ENCODE peak calls at places on chromosomes 12 and 14, in ten cellular contexts. One of them, this sample, is unnamed. For H3K4me1, the result is how much of the 10 kb centered on the place peaks cover.

GRCh38 chr14:96095581-96096476 is 56.7 kb downstream of the C14orf132 start:
- DNase-seq in CD8-positive, alpha-beta T cell: no peak
- DNase-seq in sigmoid colon: no peak
- DNase-seq in IMR-90: peak
- DNase-seq in Panc1: no peak
- DNase-seq in esophagus squamous epithelium: no peak
- DNase-seq in heart left ventricle: no peak
- DNase-seq in ovary: no peak
- DNase-seq in A549: peak
- DNase-seq in mucosa of descending colon: peak
- DNase-seq in this sample: no peak

GRCh38 chr12:15208871-15209656 is 12.2 kb downstream of the RERG start:
- DNase-seq in heart left ventricle: no peak
- DNase-seq in A549: no peak
- DNase-seq in CD8-positive, alpha-beta T cell: no peak
- DNase-seq in ovary: no peak
- DNase-seq in sigmoid colon: no peak
- DNase-seq in Panc1: no peak
- DNase-seq in mucosa of descending colon: no peak
- DNase-seq in esophagus squamous epithelium: no peak
- DNase-seq in IMR-90: no peak
- DNase-seq in this sample: no peak

GRCh38 chr12:65511134-65511912 is 232.8 kb downstream of the MSRB3 start:
- DNase-seq in CD8-positive, alpha-beta T cell: no peak
- DNase-seq in Panc1: no peak
- DNase-seq in mucosa of descending colon: no peak
- DNase-seq in sigmoid colon: peak
- DNase-seq in A549: no peak
- DNase-seq in ovary: no peak
- DNase-seq in esophagus squamous epithelium: no peak
- DNase-seq in heart left ventricle: peak
- DNase-seq in IMR-90: no peak
- DNase-seq in this sample: no peak

GRCh38 chr14:91059576-91060471 is 617 bp downstream of the RPS6KA5 start:
- DNase-seq in heart left ventricle: peak
- DNase-seq in CD8-positive, alpha-beta T cell: peak
- DNase-seq in IMR-90: no peak
- DNase-seq in mucosa of descending colon: peak
- DNase-seq in sigmoid colon: peak
- DNase-seq in Panc1: no peak
- DNase-seq in A549: no peak
- DNase-seq in ovary: peak
- DNase-seq in esophagus squamous epithelium: no peak
- DNase-seq in this sample: peak

GRCh38 chr14:23399136-23399535 is 8.9 kb downstream of the MYH6 start:
- DNase-seq in IMR-90: no peak
- DNase-seq in Panc1: no peak
- DNase-seq in sigmoid colon: no peak
- DNase-seq in heart left ventricle: no peak
- DNase-seq in esophagus squamous epithelium: no peak
- DNase-seq in ovary: no peak
- DNase-seq in CD8-positive, alpha-beta T cell: no peak
- DNase-seq in A549: no peak
- DNase-seq in mucosa of descending colon: no peak
- DNase-seq in this sample: no peak

GRCh38 chr12:98985156-98985555 is 340.1 kb downstream of the APAF1 start:
- DNase-seq in heart left ventricle: no peak
- DNase-seq in sigmoid colon: no peak
- DNase-seq in esophagus squamous epithelium: no peak
- DNase-seq in ovary: no peak
- DNase-seq in Panc1: no peak
- DNase-seq in CD8-positive, alpha-beta T cell: no peak
- DNase-seq in A549: no peak
- DNase-seq in IMR-90: no peak
- DNase-seq in mucosa of descending colon: no peak
- DNase-seq in this sample: no peak

GRCh38 chr12:68779280-68779679 is 28.7 kb upstream of the MDM2 start:
- DNase-seq in CD8-positive, alpha-beta T cell: no peak
- DNase-seq in Panc1: no peak
- DNase-seq in esophagus squamous epithelium: no peak
- DNase-seq in ovary: no peak
- DNase-seq in IMR-90: no peak
- DNase-seq in sigmoid colon: no peak
- DNase-seq in A549: no peak
- DNase-seq in heart left ventricle: no peak
- DNase-seq in mucosa of descending colon: no peak
- DNase-seq in this sample: no peak

GRCh38 chr12:111450676-111451075 is 45.0 kb downstream of the SH2B3 start:
- DNase-seq in heart left ventricle: peak
- DNase-seq in ovary: no peak
- DNase-seq in esophagus squamous epithelium: no peak
- DNase-seq in IMR-90: no peak
- DNase-seq in mucosa of descending colon: no peak
- DNase-seq in Panc1: no peak
- DNase-seq in sigmoid colon: peak
- DNase-seq in CD8-positive, alpha-beta T cell: no peak
- DNase-seq in A549: no peak
- DNase-seq in this sample: no peak

GRCh38 chr14:26404927-26405326 is 192.9 kb downstream of the NOVA1 start:
- DNase-seq in CD8-positive, alpha-beta T cell: no peak
- DNase-seq in sigmoid colon: no peak
- DNase-seq in esophagus squamous epithelium: no peak
- DNase-seq in IMR-90: no peak
- DNase-seq in heart left ventricle: no peak
- DNase-seq in Panc1: no peak
- DNase-seq in A549: no peak
- DNase-seq in ovary: no peak
- DNase-seq in mucosa of descending colon: no peak
- DNase-seq in this sample: no peak

GRCh38 chr12:33628087-33628486 is 188.5 kb upstream of the SYT10 start:
- DNase-seq in heart left ventricle: no peak
- DNase-seq in Panc1: no peak
- DNase-seq in IMR-90: no peak
- DNase-seq in esophagus squamous epithelium: no peak
- DNase-seq in mucosa of descending colon: no peak
- DNase-seq in A549: peak
- DNase-seq in ovary: no peak
- DNase-seq in sigmoid colon: no peak
- DNase-seq in CD8-positive, alpha-beta T cell: no peak
- DNase-seq in this sample: no peak

GRCh38 chr14:67623114-67623513 is 3.4 kb downstream of the ARG2 start:
- DNase-seq in sigmoid colon: no peak
- DNase-seq in CD8-positive, alpha-beta T cell: no peak
- DNase-seq in A549: no peak
- DNase-seq in mucosa of descending colon: no peak
- DNase-seq in ovary: no peak
- DNase-seq in IMR-90: no peak
- DNase-seq in esophagus squamous epithelium: no peak
- DNase-seq in Panc1: no peak
- DNase-seq in heart left ventricle: no peak
- DNase-seq in this sample: no peak

GRCh38 chr12:49364989-49365388 is 2.3 kb upstream of the SPATS2 start:
- DNase-seq in CD8-positive, alpha-beta T cell: no peak
- DNase-seq in IMR-90: peak
- DNase-seq in Panc1: no peak
- DNase-seq in A549: no peak
- DNase-seq in mucosa of descending colon: no peak
- DNase-seq in sigmoid colon: no peak
- DNase-seq in ovary: no peak
- DNase-seq in esophagus squamous epithelium: no peak
- DNase-seq in heart left ventricle: no peak
- DNase-seq in this sample: no peak

GRCh38 chr12:113134521-113134951 is 1.0 kb downstream of the RASAL1 start:
- DNase-seq in IMR-90: no peak
- DNase-seq in sigmoid colon: no peak
- DNase-seq in A549: no peak
- DNase-seq in CD8-positive, alpha-beta T cell: no peak
- DNase-seq in Panc1: no peak
- DNase-seq in heart left ventricle: no peak
- DNase-seq in esophagus squamous epithelium: no peak
- DNase-seq in ovary: no peak
- DNase-seq in mucosa of descending colon: peak
- DNase-seq in this sample: no peak

GRCh38 chr14:74574092-74574438 is 38.0 kb downstream of the LTBP2 start:
- DNase-seq in heart left ventricle: peak
- DNase-seq in Panc1: no peak
- DNase-seq in esophagus squamous epithelium: no peak
- DNase-seq in A549: no peak
- DNase-seq in IMR-90: no peak
- DNase-seq in sigmoid colon: no peak
- DNase-seq in mucosa of descending colon: no peak
- DNase-seq in CD8-positive, alpha-beta T cell: no peak
- DNase-seq in ovary: no peak
- DNase-seq in this sample: no peak

GRCh38 chr14:31893156-31893813 is 183.8 kb upstream of the ARHGAP5 start:
- DNase-seq in esophagus squamous epithelium: no peak
- DNase-seq in ovary: no peak
- DNase-seq in IMR-90: peak
- DNase-seq in sigmoid colon: no peak
- DNase-seq in Panc1: no peak
- DNase-seq in CD8-positive, alpha-beta T cell: no peak
- DNase-seq in mucosa of descending colon: no peak
- DNase-seq in heart left ventricle: no peak
- DNase-seq in A549: no peak
- DNase-seq in this sample: no peak

GRCh38 chr12:47935196-47935595 is 28.2 kb upstream of the TMEM106C start:
- DNase-seq in Panc1: no peak
- DNase-seq in esophagus squamous epithelium: no peak
- DNase-seq in sigmoid colon: peak
- DNase-seq in mucosa of descending colon: no peak
- DNase-seq in heart left ventricle: peak
- DNase-seq in IMR-90: peak
- DNase-seq in ovary: peak
- DNase-seq in A549: no peak
- DNase-seq in CD8-positive, alpha-beta T cell: no peak
- DNase-seq in this sample: no peak

GRCh38 chr14:26730929-26731618 is 133.2 kb upstream of the NOVA1 start:
- DNase-seq in esophagus squamous epithelium: no peak
- DNase-seq in Panc1: no peak
- DNase-seq in heart left ventricle: no peak
- DNase-seq in ovary: no peak
- DNase-seq in mucosa of descending colon: peak
- DNase-seq in CD8-positive, alpha-beta T cell: no peak
- DNase-seq in A549: peak
- DNase-seq in IMR-90: peak
- DNase-seq in sigmoid colon: no peak
- DNase-seq in this sample: no peak

GRCh38 chr14:35333347-35333730 is 41.2 kb downstream of the PSMA6 start:
- DNase-seq in mucosa of descending colon: no peak
- DNase-seq in IMR-90: no peak
- DNase-seq in Panc1: no peak
- DNase-seq in ovary: no peak
- DNase-seq in A549: no peak
- DNase-seq in CD8-positive, alpha-beta T cell: no peak
- DNase-seq in sigmoid colon: no peak
- DNase-seq in esophagus squamous epithelium: no peak
- DNase-seq in heart left ventricle: no peak
- DNase-seq in this sample: no peak
- H3K4me1 ChIP-seq in mucosa of descending colon: half or more
- H3K4me1 ChIP-seq in IMR-90: under half
- H3K4me1 ChIP-seq in Panc1: half or more
- H3K4me1 ChIP-seq in ovary: under half
- H3K4me1 ChIP-seq in A549: half or more
- H3K4me1 ChIP-seq in CD8-positive, alpha-beta T cell: under half
- H3K4me1 ChIP-seq in sigmoid colon: under half
- H3K4me1 ChIP-seq in esophagus squamous epithelium: half or more
- H3K4me1 ChIP-seq in heart left ventricle: half or more
- H3K4me1 ChIP-seq in this sample: under half

GRCh38 chr12:53212931-53213330 is 5.9 kb upstream of the ITGB7 start:
- DNase-seq in IMR-90: no peak
- DNase-seq in mucosa of descending colon: no peak
- DNase-seq in esophagus squamous epithelium: no peak
- DNase-seq in Panc1: no peak
- DNase-seq in sigmoid colon: no peak
- DNase-seq in ovary: no peak
- DNase-seq in A549: no peak
- DNase-seq in CD8-positive, alpha-beta T cell: no peak
- DNase-seq in heart left ventricle: no peak
- DNase-seq in this sample: no peak

GRCh38 chr12:53213348-53213747 is 6.3 kb upstream of the ITGB7 start:
- DNase-seq in A549: peak
- DNase-seq in esophagus squamous epithelium: no peak
- DNase-seq in IMR-90: peak
- DNase-seq in heart left ventricle: peak
- DNase-seq in Panc1: no peak
- DNase-seq in mucosa of descending colon: peak
- DNase-seq in CD8-positive, alpha-beta T cell: peak
- DNase-seq in ovary: peak
- DNase-seq in sigmoid colon: peak
- DNase-seq in this sample: peak

GRCh38 chr12:53215497-53215896 is 8.4 kb upstream of the ITGB7 start:
- DNase-seq in ovary: no peak
- DNase-seq in heart left ventricle: no peak
- DNase-seq in CD8-positive, alpha-beta T cell: no peak
- DNase-seq in Panc1: no peak
- DNase-seq in mucosa of descending colon: no peak
- DNase-seq in IMR-90: no peak
- DNase-seq in esophagus squamous epithelium: no peak
- DNase-seq in A549: no peak
- DNase-seq in sigmoid colon: no peak
- DNase-seq in this sample: no peak

GRCh38 chr12:53214687-53215455 is 7.8 kb upstream of the ITGB7 start:
- DNase-seq in heart left ventricle: peak
- DNase-seq in mucosa of descending colon: no peak
- DNase-seq in A549: no peak
- DNase-seq in IMR-90: no peak
- DNase-seq in esophagus squamous epithelium: no peak
- DNase-seq in Panc1: no peak
- DNase-seq in sigmoid colon: no peak
- DNase-seq in CD8-positive, alpha-beta T cell: no peak
- DNase-seq in ovary: no peak
- DNase-seq in this sample: no peak

GRCh38 chr12:53214221-53214620 is 7.2 kb upstream of the ITGB7 start:
- DNase-seq in ovary: no peak
- DNase-seq in sigmoid colon: no peak
- DNase-seq in heart left ventricle: no peak
- DNase-seq in A549: no peak
- DNase-seq in Panc1: no peak
- DNase-seq in IMR-90: no peak
- DNase-seq in esophagus squamous epithelium: no peak
- DNase-seq in mucosa of descending colon: no peak
- DNase-seq in CD8-positive, alpha-beta T cell: no peak
- DNase-seq in this sample: no peak
- H3K4me1 ChIP-seq in ovary: under half
- H3K4me1 ChIP-seq in sigmoid colon: under half
- H3K4me1 ChIP-seq in heart left ventricle: half or more
- H3K4me1 ChIP-seq in A549: under half
- H3K4me1 ChIP-seq in Panc1: under half
- H3K4me1 ChIP-seq in IMR-90: under half
- H3K4me1 ChIP-seq in esophagus squamous epithelium: under half
- H3K4me1 ChIP-seq in mucosa of descending colon: under half
- H3K4me1 ChIP-seq in CD8-positive, alpha-beta T cell: under half
- H3K4me1 ChIP-seq in this sample: half or more

GRCh38 chr14:99263564-99264330 is 8.2 kb downstream of the BCL11B start:
- DNase-seq in ovary: no peak
- DNase-seq in A549: no peak
- DNase-seq in mucosa of descending colon: no peak
- DNase-seq in IMR-90: no peak
- DNase-seq in Panc1: no peak
- DNase-seq in esophagus squamous epithelium: no peak
- DNase-seq in sigmoid colon: no peak
- DNase-seq in CD8-positive, alpha-beta T cell: no peak
- DNase-seq in heart left ventricle: no peak
- DNase-seq in this sample: no peak
- H3K4me1 ChIP-seq in ovary: under half
- H3K4me1 ChIP-seq in A549: under half
- H3K4me1 ChIP-seq in mucosa of descending colon: under half
- H3K4me1 ChIP-seq in IMR-90: under half
- H3K4me1 ChIP-seq in Panc1: under half
- H3K4me1 ChIP-seq in esophagus squamous epithelium: under half
- H3K4me1 ChIP-seq in sigmoid colon: under half
- H3K4me1 ChIP-seq in CD8-positive, alpha-beta T cell: half or more
- H3K4me1 ChIP-seq in heart left ventricle: under half
- H3K4me1 ChIP-seq in this sample: half or more

GRCh38 chr14:83887871-83888270 is 1642.1 kb upstream of the FLRT2 start:
- DNase-seq in A549: no peak
- DNase-seq in ovary: no peak
- DNase-seq in esophagus squamous epithelium: no peak
- DNase-seq in mucosa of descending colon: no peak
- DNase-seq in sigmoid colon: no peak
- DNase-seq in Panc1: no peak
- DNase-seq in IMR-90: no peak
- DNase-seq in CD8-positive, alpha-beta T cell: no peak
- DNase-seq in heart left ventricle: no peak
- DNase-seq in this sample: no peak
- H3K4me1 ChIP-seq in A549: under half
- H3K4me1 ChIP-seq in ovary: under half
- H3K4me1 ChIP-seq in esophagus squamous epithelium: under half
- H3K4me1 ChIP-seq in mucosa of descending colon: under half
- H3K4me1 ChIP-seq in sigmoid colon: under half
- H3K4me1 ChIP-seq in Panc1: under half
- H3K4me1 ChIP-seq in IMR-90: under half
- H3K4me1 ChIP-seq in CD8-positive, alpha-beta T cell: under half
- H3K4me1 ChIP-seq in heart left ventricle: under half
- H3K4me1 ChIP-seq in this sample: under half

This sample was measured in CD8-positive, alpha-beta memory T cell.